ENCODE peak calls at places on chromosomes 11 and 22, in ten cellular contexts. One of them, this sample, is unnamed.

GRCh38 chr22:17097062-17097461 is 12.3 kb downstream of the IL17RA start:
- DNase-seq in ascending aorta: no peak
- DNase-seq in skeletal muscle cell: no peak
- DNase-seq in fibroblast of lung: no peak
- DNase-seq in transverse colon: no peak
- DNase-seq in CD8-positive, alpha-beta memory T cell: no peak
- DNase-seq in AG04450: no peak
- DNase-seq in AG10803: no peak
- DNase-seq in PC-9: no peak
- DNase-seq in left ventricle myocardium inferior: no peak
- DNase-seq in this sample: no peak

GRCh38 chr11:46360878-46361277 is 13.6 kb downstream of the DGKZ start:
- DNase-seq in fibroblast of lung: no peak
- DNase-seq in AG10803: peak
- DNase-seq in CD8-positive, alpha-beta memory T cell: no peak
- DNase-seq in PC-9: no peak
- DNase-seq in left ventricle myocardium inferior: no peak
- DNase-seq in ascending aorta: no peak
- DNase-seq in skeletal muscle cell: no peak
- DNase-seq in transverse colon: no peak
- DNase-seq in AG04450: no peak
- DNase-seq in this sample: no peak

GRCh38 chr11:46381836-46382643 is 571 bp downstream of the MDK start:
- DNase-seq in PC-9: peak
- DNase-seq in CD8-positive, alpha-beta memory T cell: no peak
- DNase-seq in AG10803: no peak
- DNase-seq in fibroblast of lung: peak
- DNase-seq in skeletal muscle cell: no peak
- DNase-seq in ascending aorta: no peak
- DNase-seq in transverse colon: no peak
- DNase-seq in left ventricle myocardium inferior: no peak
- DNase-seq in AG04450: no peak
- DNase-seq in this sample: no peak

GRCh38 chr11:15153231-15153630 is 38.5 kb downstream of the INSC start:
- DNase-seq in AG04450: no peak
- DNase-seq in AG10803: peak
- DNase-seq in transverse colon: no peak
- DNase-seq in ascending aorta: no peak
- DNase-seq in PC-9: no peak
- DNase-seq in skeletal muscle cell: no peak
- DNase-seq in left ventricle myocardium inferior: no peak
- DNase-seq in fibroblast of lung: no peak
- DNase-seq in CD8-positive, alpha-beta memory T cell: no peak
- DNase-seq in this sample: no peak

GRCh38 chr11:13207270-13207664 is 70.3 kb upstream of the BMAL1 start:
- DNase-seq in fibroblast of lung: no peak
- DNase-seq in ascending aorta: no peak
- DNase-seq in transverse colon: no peak
- DNase-seq in PC-9: no peak
- DNase-seq in skeletal muscle cell: no peak
- DNase-seq in AG10803: no peak
- DNase-seq in AG04450: no peak
- DNase-seq in left ventricle myocardium inferior: no peak
- DNase-seq in CD8-positive, alpha-beta memory T cell: no peak
- DNase-seq in this sample: no peak

GRCh38 chr22:48849963-48850657 is 977.6 kb downstream of the BRD1 start:
- DNase-seq in ascending aorta: no peak
- DNase-seq in left ventricle myocardium inferior: no peak
- DNase-seq in AG10803: no peak
- DNase-seq in skeletal muscle cell: no peak
- DNase-seq in PC-9: no peak
- DNase-seq in fibroblast of lung: no peak
- DNase-seq in CD8-positive, alpha-beta memory T cell: no peak
- DNase-seq in AG04450: no peak
- DNase-seq in transverse colon: no peak
- DNase-seq in this sample: no peak

GRCh38 chr11:84256618-84257017 is 970.5 kb upstream of the CCDC90B start:
- DNase-seq in skeletal muscle cell: no peak
- DNase-seq in AG10803: no peak
- DNase-seq in left ventricle myocardium inferior: no peak
- DNase-seq in CD8-positive, alpha-beta memory T cell: no peak
- DNase-seq in PC-9: no peak
- DNase-seq in fibroblast of lung: no peak
- DNase-seq in ascending aorta: no peak
- DNase-seq in AG04450: no peak
- DNase-seq in transverse colon: no peak
- DNase-seq in this sample: no peak

GRCh38 chr11:10693509-10694071 is at the start of gene IRAG1:
- DNase-seq in ascending aorta: no peak
- DNase-seq in skeletal muscle cell: no peak
- DNase-seq in fibroblast of lung: peak
- DNase-seq in AG10803: peak
- DNase-seq in PC-9: no peak
- DNase-seq in CD8-positive, alpha-beta memory T cell: no peak
- DNase-seq in left ventricle myocardium inferior: peak
- DNase-seq in transverse colon: peak
- DNase-seq in AG04450: peak
- DNase-seq in this sample: no peak

GRCh38 chr11:88411265-88411664 is 73.7 kb upstream of the CTSC start:
- DNase-seq in AG10803: peak
- DNase-seq in skeletal muscle cell: peak
- DNase-seq in PC-9: no peak
- DNase-seq in AG04450: peak
- DNase-seq in transverse colon: no peak
- DNase-seq in CD8-positive, alpha-beta memory T cell: no peak
- DNase-seq in fibroblast of lung: peak
- DNase-seq in left ventricle myocardium inferior: no peak
- DNase-seq in ascending aorta: no peak
- DNase-seq in this sample: no peak

GRCh38 chr11:46952553-46952952 is 16.0 kb downstream of the CSTPP1 start:
- DNase-seq in transverse colon: no peak
- DNase-seq in skeletal muscle cell: no peak
- DNase-seq in PC-9: no peak
- DNase-seq in left ventricle myocardium inferior: no peak
- DNase-seq in AG10803: no peak
- DNase-seq in fibroblast of lung: no peak
- DNase-seq in CD8-positive, alpha-beta memory T cell: no peak
- DNase-seq in ascending aorta: no peak
- DNase-seq in AG04450: no peak
- DNase-seq in this sample: no peak

GRCh38 chr22:23315341-23315917 is 135.1 kb downstream of the BCR start:
- DNase-seq in left ventricle myocardium inferior: peak
- DNase-seq in ascending aorta: no peak
- DNase-seq in AG04450: no peak
- DNase-seq in CD8-positive, alpha-beta memory T cell: peak
- DNase-seq in AG10803: peak
- DNase-seq in skeletal muscle cell: peak
- DNase-seq in fibroblast of lung: peak
- DNase-seq in PC-9: peak
- DNase-seq in transverse colon: peak
- DNase-seq in this sample: no peak

GRCh38 chr22:23713696-23714595 is 23.1 kb downstream of the RGL4 start:
- DNase-seq in left ventricle myocardium inferior: no peak
- DNase-seq in skeletal muscle cell: no peak
- DNase-seq in AG10803: no peak
- DNase-seq in AG04450: no peak
- DNase-seq in ascending aorta: no peak
- DNase-seq in CD8-positive, alpha-beta memory T cell: no peak
- DNase-seq in PC-9: no peak
- DNase-seq in fibroblast of lung: no peak
- DNase-seq in transverse colon: no peak
- DNase-seq in this sample: no peak

GRCh38 chr22:50276143-50276542 is 6.0 kb upstream of the MAPK11 start:
- DNase-seq in transverse colon: peak
- DNase-seq in left ventricle myocardium inferior: peak
- DNase-seq in CD8-positive, alpha-beta memory T cell: peak
- DNase-seq in PC-9: no peak
- DNase-seq in ascending aorta: no peak
- DNase-seq in AG04450: no peak
- DNase-seq in skeletal muscle cell: no peak
- DNase-seq in fibroblast of lung: peak
- DNase-seq in AG10803: peak
- DNase-seq in this sample: peak

GRCh38 chr22:17194213-17194612 is 25.0 kb downstream of the ADA2 start:
- DNase-seq in left ventricle myocardium inferior: no peak
- DNase-seq in ascending aorta: no peak
- DNase-seq in AG04450: no peak
- DNase-seq in fibroblast of lung: no peak
- DNase-seq in AG10803: no peak
- DNase-seq in skeletal muscle cell: no peak
- DNase-seq in PC-9: no peak
- DNase-seq in transverse colon: no peak
- DNase-seq in CD8-positive, alpha-beta memory T cell: no peak
- DNase-seq in this sample: no peak

GRCh38 chr11:115117931-115118479 is 386.2 kb downstream of the CADM1 start:
- DNase-seq in PC-9: no peak
- DNase-seq in AG10803: no peak
- DNase-seq in AG04450: no peak
- DNase-seq in ascending aorta: no peak
- DNase-seq in transverse colon: no peak
- DNase-seq in fibroblast of lung: no peak
- DNase-seq in CD8-positive, alpha-beta memory T cell: no peak
- DNase-seq in skeletal muscle cell: no peak
- DNase-seq in left ventricle myocardium inferior: no peak
- DNase-seq in this sample: no peak

GRCh38 chr22:22374163-22374562 is 129.6 kb downstream of the VPREB1 start:
- DNase-seq in fibroblast of lung: no peak
- DNase-seq in CD8-positive, alpha-beta memory T cell: no peak
- DNase-seq in AG04450: no peak
- DNase-seq in ascending aorta: no peak
- DNase-seq in AG10803: no peak
- DNase-seq in skeletal muscle cell: no peak
- DNase-seq in left ventricle myocardium inferior: no peak
- DNase-seq in transverse colon: no peak
- DNase-seq in PC-9: no peak
- DNase-seq in this sample: no peak

GRCh38 chr22:31753005-31753633 is 700 bp upstream of the DEPDC5 start:
- DNase-seq in left ventricle myocardium inferior: peak
- DNase-seq in CD8-positive, alpha-beta memory T cell: no peak
- DNase-seq in PC-9: peak
- DNase-seq in ascending aorta: no peak
- DNase-seq in fibroblast of lung: no peak
- DNase-seq in AG04450: no peak
- DNase-seq in transverse colon: peak
- DNase-seq in skeletal muscle cell: no peak
- DNase-seq in AG10803: no peak
- DNase-seq in this sample: no peak

GRCh38 chr11:85627998-85628770 is at the start of gene TMEM126B:
- DNase-seq in fibroblast of lung: peak
- DNase-seq in transverse colon: peak
- DNase-seq in skeletal muscle cell: peak
- DNase-seq in CD8-positive, alpha-beta memory T cell: peak
- DNase-seq in PC-9: peak
- DNase-seq in AG04450: peak
- DNase-seq in ascending aorta: peak
- DNase-seq in AG10803: peak
- DNase-seq in left ventricle myocardium inferior: peak
- DNase-seq in this sample: peak
- H3K4me3 ChIP-seq in fibroblast of lung: peak
- H3K4me3 ChIP-seq in transverse colon: peak
- H3K4me3 ChIP-seq in skeletal muscle cell: peak
- H3K4me3 ChIP-seq in CD8-positive, alpha-beta memory T cell: peak
- H3K4me3 ChIP-seq in PC-9: peak
- H3K4me3 ChIP-seq in AG04450: peak
- H3K4me3 ChIP-seq in ascending aorta: peak
- H3K4me3 ChIP-seq in AG10803: peak
- H3K4me3 ChIP-seq in left ventricle myocardium inferior: peak
- H3K4me3 ChIP-seq in this sample: peak

DNA sequence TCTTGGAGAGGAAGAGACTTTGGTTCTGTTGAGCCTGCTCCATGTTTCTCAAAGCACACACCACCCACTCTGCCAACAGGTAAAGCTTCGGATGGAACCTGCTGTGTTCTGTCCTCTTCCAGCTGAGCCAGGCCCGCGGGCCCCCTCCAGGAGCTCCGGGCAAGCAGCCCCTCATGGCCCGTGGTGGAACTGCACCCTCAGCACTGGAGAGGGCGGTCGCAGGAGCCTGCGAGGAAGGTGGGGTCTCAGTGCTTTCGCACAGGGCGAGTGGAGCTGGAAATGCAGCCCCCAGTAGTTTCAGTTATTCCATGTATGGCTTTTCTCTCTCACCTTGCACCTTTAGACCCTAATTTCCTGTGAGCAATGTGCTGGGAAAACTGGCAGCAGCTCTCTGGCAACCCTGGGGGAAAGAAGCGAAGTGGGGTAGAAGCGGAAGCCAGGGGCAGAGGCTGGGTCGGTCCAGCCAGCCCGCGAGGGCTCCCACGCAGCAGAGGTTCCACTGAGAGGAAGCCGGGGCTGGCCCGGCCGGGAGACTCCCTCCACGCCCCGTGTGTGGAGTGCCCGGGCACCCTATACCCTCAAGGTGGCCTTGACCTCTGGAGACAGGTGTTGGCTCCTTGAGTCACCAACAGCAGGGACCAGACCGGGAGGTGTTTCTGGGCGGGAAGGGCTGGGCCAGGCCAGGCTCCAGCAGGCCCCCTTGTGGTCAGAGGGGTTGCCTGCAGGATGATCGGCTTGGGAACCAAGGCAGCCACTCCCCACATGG is 119.9 kb upstream of the TMEM45B start:
- DNase-seq in PC-9: peak
- DNase-seq in AG10803: peak
- DNase-seq in CD8-positive, alpha-beta memory T cell: peak
- DNase-seq in ascending aorta: no peak
- DNase-seq in fibroblast of lung: peak
- DNase-seq in transverse colon: peak
- DNase-seq in skeletal muscle cell: no peak
- DNase-seq in AG04450: no peak
- DNase-seq in left ventricle myocardium inferior: peak
- DNase-seq in this sample: peak
- H3K4me3 ChIP-seq in PC-9: no peak
- H3K4me3 ChIP-seq in AG10803: no peak
- H3K4me3 ChIP-seq in CD8-positive, alpha-beta memory T cell: peak
- H3K4me3 ChIP-seq in ascending aorta: no peak
- H3K4me3 ChIP-seq in fibroblast of lung: no peak
- H3K4me3 ChIP-seq in transverse colon: peak
- H3K4me3 ChIP-seq in skeletal muscle cell: peak
- H3K4me3 ChIP-seq in AG04450: peak
- H3K4me3 ChIP-seq in left ventricle myocardium inferior: peak
- H3K4me3 ChIP-seq in this sample: peak

GRCh38 chr22:39472570-39473556 is 16.1 kb downstream of the MGAT3 start:
- DNase-seq in AG04450: no peak
- DNase-seq in AG10803: no peak
- DNase-seq in skeletal muscle cell: no peak
- DNase-seq in fibroblast of lung: no peak
- DNase-seq in CD8-positive, alpha-beta memory T cell: no peak
- DNase-seq in left ventricle myocardium inferior: no peak
- DNase-seq in transverse colon: peak
- DNase-seq in PC-9: peak
- DNase-seq in ascending aorta: no peak
- DNase-seq in this sample: no peak
- H3K4me3 ChIP-seq in AG04450: no peak
- H3K4me3 ChIP-seq in AG10803: no peak
- H3K4me3 ChIP-seq in skeletal muscle cell: no peak
- H3K4me3 ChIP-seq in fibroblast of lung: no peak
- H3K4me3 ChIP-seq in CD8-positive, alpha-beta memory T cell: no peak
- H3K4me3 ChIP-seq in left ventricle myocardium inferior: no peak
- H3K4me3 ChIP-seq in transverse colon: peak
- H3K4me3 ChIP-seq in PC-9: no peak
- H3K4me3 ChIP-seq in ascending aorta: no peak
- H3K4me3 ChIP-seq in this sample: no peak

GRCh38 chr22:28019881-28020861 is 101.1 kb upstream of the PITPNB start:
- DNase-seq in PC-9: peak
- DNase-seq in transverse colon: peak
- DNase-seq in CD8-positive, alpha-beta memory T cell: peak
- DNase-seq in left ventricle myocardium inferior: peak
- DNase-seq in skeletal muscle cell: peak
- DNase-seq in ascending aorta: no peak
- DNase-seq in AG04450: no peak
- DNase-seq in fibroblast of lung: peak
- DNase-seq in AG10803: peak
- DNase-seq in this sample: peak
- H3K4me3 ChIP-seq in PC-9: no peak
- H3K4me3 ChIP-seq in transverse colon: no peak
- H3K4me3 ChIP-seq in CD8-positive, alpha-beta memory T cell: no peak
- H3K4me3 ChIP-seq in left ventricle myocardium inferior: no peak
- H3K4me3 ChIP-seq in skeletal muscle cell: peak
- H3K4me3 ChIP-seq in ascending aorta: no peak
- H3K4me3 ChIP-seq in AG04450: no peak
- H3K4me3 ChIP-seq in fibroblast of lung: no peak
- H3K4me3 ChIP-seq in AG10803: no peak
- H3K4me3 ChIP-seq in this sample: no peak

This sample was measured in Jurkat, Clone E6-1.